ENCODE peak calls at places on chromosome 15, in four cellular contexts. G is uterus, T is cardiac fibroblast, M is ovary. K is an unnamed sample.

GRCh38 chr15:26628879-26629529 is 143.9 kb downstream of the GABRB3 start:
- DNase-seq in G (peak), T (peak), M (peak), K (peak)

GRCh38 chr15:68543546-68544008 is 35.2 kb upstream of the CORO2B start:
- DNase-seq in G (no peak), T (peak), M (no peak), K (no peak)

GRCh38 chr15:42193383-42193782 is 14.7 kb downstream of the VPS39 start:
- DNase-seq in G (no peak), T (no peak), M (no peak), K (no peak)

GRCh38 chr15:29560896-29561295 is 261.4 kb downstream of the TJP1 start:
- DNase-seq in G (no peak), T (no peak), M (no peak), K (no peak)

GRCh38 chr15:77376770-77377169 is 43.1 kb downstream of the PEAK1 start:
- DNase-seq in G (no peak), T (no peak), M (no peak), K (no peak)

GRCh38 chr15:73712107-73712506 is 27.9 kb downstream of the CD276 start:
- DNase-seq in G (no peak), T (no peak), M (no peak), K (peak)

GRCh38 chr15:52261498-52262242 is 33.9 kb downstream of the MYO5C start:
- DNase-seq in G (peak), T (peak), M (no peak), K (no peak)

GRCh38 chr15:33852570-33852969 is 115.7 kb upstream of the CHRM5 start:
- DNase-seq in G (no peak), T (peak), M (no peak), K (no peak)

GRCh38 chr15:51492528-51492927 is 130.0 kb downstream of the DMXL2 start:
- DNase-seq in G (no peak), T (no peak), M (no peak), K (no peak)

GRCh38 chr15:63469190-63469589 is 35.2 kb upstream of the USP3 start:
- DNase-seq in G (no peak), T (no peak), M (no peak), K (no peak)

GRCh38 chr15:63906266-63906584 is 72.5 kb upstream of the HERC1 start:
- DNase-seq in G (no peak), T (no peak), M (no peak), K (no peak)

GRCh38 chr15:98844261-98844660 is 163.3 kb downstream of the PGPEP1L start:
- DNase-seq in G (no peak), T (no peak), M (no peak), K (no peak)

GRCh38 chr15:73832657-73833056 is 40.7 kb upstream of the TBC1D21 start:
- DNase-seq in G (no peak), T (peak), M (no peak), K (no peak)

GRCh38 chr15:73988075-73988969 is 3.8 kb downstream of the STOML1 start:
- DNase-seq in G (no peak), T (no peak), M (no peak), K (no peak)

GRCh38 chr15:42919308-42919707 is 1.3 kb downstream of the TTBK2 start:
- DNase-seq in G (no peak), T (peak), M (no peak), K (no peak)

GRCh38 chr15:65920825-65921309 is 51.6 kb downstream of the RAB11A start:
- DNase-seq in G (no peak), T (no peak), M (no peak), K (no peak)

GRCh38 chr15:65924004-65924403 is 54.7 kb downstream of the RAB11A start:
- DNase-seq in G (no peak), T (no peak), M (no peak), K (no peak)

GRCh38 chr15:65921780-65922179 is 52.5 kb downstream of the RAB11A start:
- DNase-seq in G (no peak), T (no peak), M (no peak), K (no peak)

GRCh38 chr15:65923264-65923663 is 54.0 kb downstream of the RAB11A start:
- DNase-seq in G (no peak), T (no peak), M (no peak), K (no peak)

GRCh38 chr15:65922621-65923020 is 53.3 kb downstream of the RAB11A start:
- DNase-seq in G (no peak), T (no peak), M (no peak), K (no peak)
- TF ChIP-seq CTCF in G (no peak), T (no peak), M (no peak), K (no peak)

DNA sequence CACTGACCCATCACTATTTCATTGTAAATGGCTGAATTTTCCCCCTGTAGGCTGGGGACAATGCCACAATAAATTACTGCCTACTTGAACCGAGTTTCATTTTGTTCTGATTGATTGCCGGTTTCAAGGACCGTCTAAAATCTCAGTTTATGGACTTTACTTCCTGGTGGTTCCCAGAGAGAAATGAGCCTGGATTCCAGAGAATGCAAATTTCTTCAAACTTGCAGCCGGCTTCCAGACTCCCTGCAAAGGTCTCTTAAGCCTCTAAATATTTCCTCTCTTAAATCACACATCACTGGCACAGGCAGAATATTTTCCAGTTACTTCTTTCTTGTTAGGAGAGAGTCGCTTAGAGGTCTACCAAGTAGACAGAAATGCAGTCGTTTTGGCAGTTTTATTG is 284.3 kb upstream of the NR2E3 start:
- DNase-seq in G (no peak), T (peak), M (no peak), K (no peak)
- H3K4me3 ChIP-seq in G (no peak), T (no peak), M (no peak), K (no peak)

GRCh38 chr15:55637086-55637485 is 48.9 kb upstream of the PYGO1 start:
- DNase-seq in G (no peak), T (no peak), M (no peak), K (no peak)
- TF ChIP-seq CTCF in G (no peak), T (no peak), M (no peak), K (no peak)

DNA sequence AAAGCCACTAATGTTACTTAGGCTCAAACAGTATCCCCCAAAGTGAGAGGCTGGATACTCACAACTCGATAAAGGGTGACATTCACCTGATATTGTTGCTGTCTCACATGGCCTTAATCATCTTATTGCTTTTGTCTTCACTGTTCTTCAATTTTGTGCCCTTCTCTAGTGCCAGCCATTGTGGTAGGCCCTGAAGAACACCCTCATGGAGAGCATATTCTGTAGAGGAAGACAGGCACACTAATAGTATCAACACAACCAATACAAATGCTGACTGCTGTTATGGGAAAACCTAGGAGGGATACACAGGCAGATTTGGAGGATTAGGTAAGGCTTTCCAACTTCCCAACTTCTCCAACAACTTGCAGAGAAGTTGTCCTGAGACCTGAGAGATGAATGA is 4.1 kb upstream of the BLM start:
- DNase-seq in G (no peak), T (no peak), M (no peak), K (no peak)
- H3K4me3 ChIP-seq in G (no peak), T (no peak), M (no peak), K (no peak)

GRCh38 chr15:80323285-80323684 is 71.3 kb upstream of the CTXND1 start:
- DNase-seq in G (no peak), T (no peak), M (no peak), K (no peak)
- TF ChIP-seq CTCF in G (no peak), T (peak), M (no peak), K (no peak)

GRCh38 chr15:34993413-34993812 is 5.3 kb upstream of the ZNF770 start:
- DNase-seq in G (no peak), T (no peak), M (no peak), K (no peak)
- H3K4me3 ChIP-seq in G (no peak), T (no peak), M (no peak), K (no peak)